ENCODE peak calls at places on chromosomes 3 and 15, in six cellular contexts. W, D, U, F, P and N are unnamed samples.

GRCh38 chr15:99443056-99443756 is 122.6 kb upstream of the MEF2A start:
- DNase-seq in P (no peak), W (no peak), D (no peak), U (no peak), F (no peak), N (no peak)

GRCh38 chr15:69665641-69666091 is 213.0 kb downstream of the RPLP1 start:
- DNase-seq in F (no peak), P (no peak), D (no peak), U (no peak), W (no peak), N (no peak)

GRCh38 chr3:159806412-159806811 is 182.2 kb upstream of the IL12A start:
- DNase-seq in U (no peak), W (no peak), F (no peak), P (no peak), D (no peak), N (no peak)

GRCh38 chr3:185595520-185595919 is 9.4 kb downstream of the SENP2 start:
- DNase-seq in F (no peak), U (no peak), W (no peak), P (no peak), D (no peak), N (peak; percentile 34)

GRCh38 chr3:124117486-124117885 is 125.6 kb upstream of the ROPN1 start:
- DNase-seq in P (no peak), W (peak; percentile 52), D (no peak), U (no peak), F (peak; percentile 31), N (no peak)

GRCh38 chr3:107208796-107209195 is 168.4 kb upstream of the CCDC54 start:
- DNase-seq in P (no peak), D (no peak), W (no peak), U (no peak), F (no peak), N (no peak)

GRCh38 chr3:181723568-181724431 is 12.1 kb downstream of the SOX2 start:
- DNase-seq in P (no peak), W (no peak), F (no peak), D (no peak), U (no peak), N (no peak)

GRCh38 chr3:128274837-128275236 is 121.6 kb downstream of the EEFSEC start:
- DNase-seq in F (peak; percentile 53), U (no peak), D (no peak), P (no peak), W (no peak), N (no peak)

GRCh38 chr3:137294839-137295238 is 337.1 kb downstream of the IL20RB start:
- DNase-seq in D (no peak), P (no peak), U (no peak), W (no peak), F (no peak), N (no peak)

GRCh38 chr3:46908294-46908985 is 30.9 kb downstream of the PTH1R start:
- DNase-seq in D (no peak), U (no peak), W (no peak), F (peak; percentile 67), P (no peak), N (no peak)

GRCh38 chr15:84992157-84992940 is 10.7 kb downstream of the PDE8A start:
- DNase-seq in W (no peak), U (peak; percentile 80), D (no peak), P (no peak), F (peak; percentile 40), N (no peak)

GRCh38 chr3:32643354-32643753 is 41.6 kb upstream of the CNOT10 start:
- DNase-seq in D (no peak), P (no peak), F (no peak), W (no peak), U (no peak), N (no peak)

GRCh38 chr15:79218588-79219200 is 63.8 kb upstream of the ANKRD34C start:
- DNase-seq in F (no peak), P (no peak), W (no peak), D (no peak), U (peak; percentile 40), N (no peak)

GRCh38 chr3:176286456-176287115 is 910.7 kb downstream of the TBL1XR1 start:
- DNase-seq in P (no peak), U (no peak), W (no peak), D (no peak), F (no peak), N (no peak)

GRCh38 chr3:64806668-64807067 is 118.9 kb upstream of the ADAMTS9 start:
- DNase-seq in F (no peak), U (no peak), D (no peak), W (no peak), P (no peak), N (no peak)

GRCh38 chr3:112097378-112097777 is 11.2 kb downstream of the C3orf52 start:
- DNase-seq in U (peak; percentile 81), F (peak; percentile 97), W (no peak), P (peak; percentile 71), D (no peak), N (peak; percentile 49)

GRCh38 chr3:128804017-128804816 is 75.2 kb upstream of the ACAD9 start:
- DNase-seq in D (peak; percentile 89), F (no peak), P (no peak), W (no peak), U (no peak), N (peak; percentile 89)

GRCh38 chr3:138452491-138452890 is 18.1 kb downstream of the ESYT3 start:
- DNase-seq in U (no peak), D (no peak), W (no peak), F (no peak), P (no peak), N (no peak)

GRCh38 chr15:95287774-95288173 is 1042.7 kb upstream of the NR2F2 start:
- DNase-seq in F (no peak), D (no peak), U (no peak), W (no peak), P (no peak), N (no peak)

GRCh38 chr3:153246805-153247204 is 84.8 kb downstream of the RAP2B start:
- DNase-seq in W (no peak), D (no peak), P (no peak), U (no peak), F (peak; percentile 81), N (no peak)

GRCh38 chr3:175336406-175337133 is 477.4 kb downstream of the NAALADL2 start:
- DNase-seq in W (no peak), D (peak; percentile 93), U (no peak), F (no peak), P (no peak), N (no peak)

GRCh38 chr15:63597033-63597790 is at the start of gene FBXL22:
- DNase-seq in F (no peak), U (no peak), D (no peak), W (peak; percentile 76), P (no peak), N (no peak)

GRCh38 chr15:100602064-100602821 is at the start of the genes ASB7 and LINS1:
- DNase-seq in P (peak; percentile 100), F (peak; percentile 100), D (peak; percentile 100), W (peak; percentile 100), U (peak; percentile 94), N (peak; percentile 100)

GRCh38 chr3:46368569-46368968 is 2.2 kb upstream of the CCR5 start:
- DNase-seq in D (peak; percentile 96), U (no peak), W (peak; percentile 22), P (peak; percentile 14), F (no peak), N (peak; percentile 89)

GRCh38 chr15:95887666-95888480 is 442.6 kb upstream of the NR2F2 start:
- DNase-seq in F (no peak), P (no peak), D (no peak), W (no peak), U (no peak), N (no peak)

DNA sequence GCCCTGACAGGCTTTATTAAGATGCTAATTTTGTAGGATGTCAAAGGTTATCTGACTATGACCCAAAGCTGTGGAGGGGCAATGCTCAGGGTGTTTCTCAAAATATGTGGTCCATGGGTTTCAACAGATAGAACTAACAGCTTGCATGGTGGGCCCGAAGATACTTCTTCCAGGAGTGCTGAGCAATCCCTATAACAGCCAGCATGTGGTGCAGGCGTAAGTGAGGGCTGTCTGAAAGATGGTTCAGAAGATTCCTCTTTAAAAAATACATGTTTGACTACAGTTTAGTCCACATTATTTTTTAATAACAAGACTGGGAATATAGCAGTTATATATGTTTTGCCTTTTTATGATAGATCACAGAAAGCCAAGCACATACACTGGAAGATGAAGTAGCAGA is 7.6 kb downstream of the SCG3 start:
- DNase-seq in U (no peak), F (no peak), D (no peak), P (no peak), W (no peak), N (peak; percentile 9)
- TF ChIP-seq CTCF in U (no peak), F (peak; percentile 33), D (no peak), P (no peak), W (no peak), N (peak; percentile 14)

GRCh38 chr15:31392761-31393401 is 66.2 kb downstream of the KLF13 start:
- DNase-seq in U (no peak), F (no peak), D (no peak), W (no peak), P (peak; percentile 60), N (no peak)

GRCh38 chr15:31389576-31389975 is 62.9 kb downstream of the KLF13 start:
- DNase-seq in D (no peak), F (no peak), U (no peak), P (no peak), W (no peak), N (no peak)

GRCh38 chr15:31390029-31390428 is 63.4 kb downstream of the KLF13 start:
- DNase-seq in U (no peak), W (no peak), F (no peak), D (no peak), P (no peak), N (no peak)

GRCh38 chr15:31391687-31392671 is 65.3 kb downstream of the KLF13 start:
- DNase-seq in P (peak; percentile 88), D (peak; percentile 64), F (peak; percentile 27), W (peak; percentile 84), U (peak; percentile 78), N (peak; percentile 73)

DNA sequence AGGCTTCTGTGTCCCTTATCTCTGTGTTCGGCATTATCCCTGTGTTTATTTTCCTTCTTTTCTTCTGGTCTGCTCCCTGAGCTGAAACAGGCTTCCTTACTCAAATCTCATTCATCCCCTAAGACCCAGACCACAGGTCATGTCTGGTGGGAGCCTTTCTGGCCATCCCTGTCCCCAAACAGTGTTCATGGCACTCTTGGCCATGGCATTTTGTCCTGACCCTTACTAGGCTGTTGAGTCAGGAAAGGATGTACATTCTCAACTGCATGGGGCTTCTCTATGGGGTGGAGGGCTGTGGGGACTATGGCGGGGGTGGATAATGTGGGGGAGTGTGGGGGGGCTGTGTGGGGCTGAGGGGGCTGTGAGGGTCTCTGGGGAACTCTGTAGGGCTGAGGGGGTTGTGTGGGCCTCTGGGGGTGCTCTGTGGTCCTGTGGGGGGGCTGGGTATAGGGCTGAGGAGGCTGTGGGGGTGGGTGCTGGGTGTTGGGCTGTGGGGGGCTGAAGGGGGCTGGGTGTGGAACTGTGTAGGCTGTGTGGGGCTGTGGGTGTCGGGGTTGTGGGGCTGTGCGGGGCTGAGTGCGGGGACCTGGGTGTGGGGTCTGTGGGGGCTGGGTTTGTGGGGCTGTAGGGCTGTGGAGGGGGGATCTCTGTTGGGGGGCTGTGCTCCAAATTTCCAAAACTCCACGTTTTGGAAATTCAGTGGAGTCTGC is 64.3 kb downstream of the KLF13 start:
- DNase-seq in W (no peak), P (no peak), F (no peak), U (no peak), D (no peak), N (no peak)
- H3K4me3 ChIP-seq in W (peak overlapping the region; percentile 59), P (no peak overlapping the region), F (no peak overlapping the region), U (peak overlapping the region; percentile 61), D (no peak overlapping the region), N (no peak overlapping the region)

GRCh38 chr15:67397139-67397538 is 123.8 kb upstream of the C15orf61 start:
- DNase-seq in P (no peak), U (no peak), F (no peak), W (no peak), D (no peak), N (no peak)
- TF ChIP-seq CTCF in P (no peak), U (no peak), F (no peak), W (no peak), D (no peak), N (no peak)

GRCh38 chr3:44001072-44001471 is 240.6 kb upstream of the TOPAZ1 start:
- DNase-seq in P (no peak), F (no peak), U (no peak), W (no peak), D (no peak), N (no peak)
- H3K4me3 ChIP-seq in P (no peak overlapping the region), F (no peak overlapping the region), U (peak overlapping the region; percentile 83), W (no peak overlapping the region), D (no peak overlapping the region), N (peak overlapping the region; percentile 69)